ENCODE peak calls at places on chromosomes 12 and 14, in nine cellular contexts. T, S, F, W, M, D, E, G and Z are unnamed samples.

GRCh38 chr14:91186515-91187066 is 57.9 kb downstream of the GPR68 start:
- DNase-seq in F (peak), D (no peak), M (no peak), T (no peak), S (no peak), G (no peak), E (no peak), W (no peak), Z (no peak)

GRCh38 chr12:127640181-127640886 is 626.6 kb upstream of the TMEM132C start:
- DNase-seq in F (peak), S (peak), W (peak), D (no peak), E (no peak), G (no peak), M (peak), T (no peak), Z (no peak)

GRCh38 chr14:22882529-22883190 is 362 bp upstream of the REM2 start:
- DNase-seq in W (peak), F (peak), T (peak), D (no peak), M (peak), S (no peak), G (no peak), E (no peak), Z (peak)

GRCh38 chr12:13045816-13046215 is 1.6 kb downstream of the FAM234B start:
- DNase-seq in G (no peak), F (no peak), T (no peak), S (no peak), E (no peak), M (no peak), W (peak), D (no peak), Z (no peak)

GRCh38 chr12:111664961-111665865 is 20.5 kb downstream of the BRAP start:
- DNase-seq in W (no peak), E (no peak), M (no peak), T (no peak), S (no peak), D (no peak), F (no peak), G (no peak), Z (no peak)

GRCh38 chr14:99768381-99768780 is 24.8 kb upstream of the EML1 start:
- DNase-seq in D (no peak), T (no peak), F (peak), G (no peak), E (no peak), W (no peak), S (no peak), M (peak), Z (no peak)

GRCh38 chr12:124073636-124074035 is 100.6 kb downstream of the ZNF664 start:
- DNase-seq in E (no peak), M (no peak), G (no peak), S (no peak), W (peak), D (no peak), F (no peak), T (no peak), Z (no peak)

GRCh38 chr12:10537721-10538120 is 32.0 kb downstream of the EIF2S3B start:
- DNase-seq in G (no peak), T (no peak), S (no peak), E (no peak), W (no peak), D (no peak), F (no peak), M (no peak), Z (no peak)

GRCh38 chr14:102058146-102058545 is 28.7 kb downstream of the HSP90AA1 start:
- DNase-seq in W (no peak), F (no peak), S (no peak), T (no peak), E (no peak), M (peak), G (no peak), D (no peak), Z (no peak)

GRCh38 chr12:93266-94005 is 26.9 kb downstream of the IQSEC3 start:
- DNase-seq in S (no peak), E (no peak), D (no peak), W (no peak), M (no peak), T (peak), F (no peak), G (no peak), Z (no peak)

GRCh38 chr14:36052063-36052462 is 124.5 kb downstream of the PTCSC3 start:
- DNase-seq in W (no peak), S (no peak), F (no peak), M (no peak), T (no peak), G (no peak), E (no peak), D (no peak), Z (no peak)

GRCh38 chr14:74835607-74836250 is 40.2 kb downstream of the PROX2 start:
- DNase-seq in F (no peak), M (no peak), S (no peak), E (no peak), G (no peak), T (peak), D (no peak), W (no peak), Z (no peak)

GRCh38 chr12:57420482-57420881 is 10.4 kb downstream of the R3HDM2 start:
- DNase-seq in T (no peak), D (no peak), G (no peak), S (no peak), M (no peak), W (no peak), F (no peak), E (no peak), Z (no peak)

GRCh38 chr12:68950511-68950910 is 17.5 kb upstream of the CPM start:
- DNase-seq in E (no peak), S (no peak), F (no peak), D (no peak), T (no peak), M (no peak), W (no peak), G (no peak), Z (no peak)

GRCh38 chr12:122421263-122421814 is 1.1 kb downstream of the CLIP1 start:
- DNase-seq in D (no peak), G (no peak), W (peak), E (no peak), S (peak), T (peak), F (peak), M (peak), Z (peak)

GRCh38 chr12:105485321-105485910 is 154.9 kb downstream of the C12orf75 start:
- DNase-seq in M (peak), G (no peak), W (peak), F (peak), S (peak), T (no peak), E (no peak), D (no peak), Z (no peak)

GRCh38 chr12:115771065-115771464 is 506.4 kb downstream of the MED13L start:
- DNase-seq in E (no peak), G (no peak), T (no peak), F (peak), M (peak), S (no peak), D (no peak), W (peak), Z (no peak)

GRCh38 chr12:22729898-22730443 is 105.0 kb downstream of the ETNK1 start:
- DNase-seq in E (no peak), T (no peak), F (peak), D (no peak), G (no peak), W (no peak), M (peak), S (no peak), Z (no peak)

GRCh38 chr12:57131896-57132744 is 3.8 kb downstream of the LRP1 start:
- DNase-seq in E (no peak), F (peak), M (no peak), D (no peak), T (no peak), S (peak), W (peak), G (no peak), Z (no peak)

GRCh38 chr12:13024151-13024946 is 19.8 kb upstream of the FAM234B start:
- DNase-seq in S (peak), F (peak), D (no peak), E (no peak), M (peak), T (no peak), G (no peak), W (no peak), Z (peak)

GRCh38 chr12:131280426-131280825 is 326.7 kb downstream of the ADGRD1 start:
- DNase-seq in F (no peak), M (no peak), E (no peak), D (no peak), S (peak), G (no peak), W (no peak), T (no peak), Z (no peak)

GRCh38 chr12:1054103-1054838 is 63.2 kb downstream of the ERC1 start:
- DNase-seq in F (no peak), G (no peak), W (no peak), S (no peak), T (no peak), D (no peak), E (no peak), M (peak), Z (no peak)

GRCh38 chr12:53961025-53961761 is 6.5 kb downstream of the HOXC12 start:
- DNase-seq in G (no peak), M (no peak), S (no peak), E (no peak), W (peak), D (no peak), T (no peak), F (no peak), Z (no peak)

GRCh38 chr12:26378721-26379120 is 183.3 kb downstream of the SSPN start:
- DNase-seq in E (no peak), M (peak), W (no peak), D (no peak), F (no peak), T (no peak), G (no peak), S (peak), Z (no peak)

GRCh38 chr12:4320287-4320858 is 640 bp upstream of the TIGAR start:
- DNase-seq in D (no peak), S (no peak), T (no peak), F (no peak), G (no peak), W (no peak), E (no peak), M (no peak), Z (no peak)

GRCh38 chr12:64450711-64451486 is 1.0 kb upstream of the TBK1 start:
- DNase-seq in D (no peak), T (peak), E (no peak), G (no peak), W (peak), M (no peak), S (no peak), F (peak), Z (no peak)

GRCh38 chr14:74955229-74955999 is at the start of gene PGF:
- DNase-seq in W (peak), D (no peak), S (peak), F (peak), T (no peak), G (peak), E (no peak), M (peak), Z (peak)

GRCh38 chr12:50991296-50991695 is 34.9 kb downstream of the SLC11A2 start:
- DNase-seq in M (no peak), F (no peak), E (no peak), T (no peak), S (no peak), W (no peak), D (no peak), G (no peak), Z (no peak)

GRCh38 chr14:21781543-21781942 is 107.9 kb upstream of the OR4E1 start:
- DNase-seq in E (no peak), D (no peak), W (no peak), F (no peak), S (no peak), M (no peak), T (no peak), G (no peak), Z (no peak)

GRCh38 chr12:12551115-12551514 is 11.5 kb downstream of the DUSP16 start:
- DNase-seq in E (no peak), M (no peak), T (peak), G (no peak), D (no peak), S (no peak), F (no peak), W (no peak), Z (no peak)

GRCh38 chr12:58310368-58310767 is 369.0 kb downstream of the ATP23 start:
- DNase-seq in W (no peak), T (no peak), F (peak), S (no peak), D (no peak), E (no peak), M (peak), G (no peak), Z (no peak)